ENCODE peak calls at places on chromosomes 1 and 21, in nine cellular contexts. Z is mucosa of descending colon; T is cardiac muscle cell; W is upper lobe of right lung; S is neural progenitor cell; A is CD8-positive, alpha-beta memory T cell; J is GM23248; I is vagina; C is A549. V is an unnamed sample.

GRCh38 chr21:36743446-36743845 is 44.5 kb downstream of the SIM2 start:
- DNase-seq in Z (no peak), I (no peak), C (no peak), A (no peak), T (no peak), W (no peak), S (no peak), J (no peak), V (no peak)

GRCh38 chr1:225911207-225912130 is 12.6 kb downstream of the PYCR2 start:
- DNase-seq in T (peak; percentile 65), A (peak; percentile 70), C (peak; percentile 54), Z (peak; percentile 74), W (peak; percentile 88), J (peak; percentile 77), S (peak; percentile 84), I (no peak), V (peak; percentile 76)

GRCh38 chr1:75533085-75533484 is 77.8 kb downstream of the SLC44A5 start:
- DNase-seq in S (no peak), A (no peak), W (no peak), I (no peak), C (no peak), J (no peak), Z (no peak), T (no peak), V (no peak)

GRCh38 chr1:231160851-231161710 is 777 bp upstream of the TRIM67 start:
- DNase-seq in I (no peak), W (no peak), T (no peak), C (no peak), S (peak; percentile 40), Z (no peak), J (no peak), A (no peak), V (no peak)

GRCh38 chr1:78145105-78145580 is 99.4 kb downstream of the GIPC2 start:
- DNase-seq in Z (no peak), S (peak; percentile 79), A (no peak), J (peak; percentile 85), T (peak; percentile 87), W (no peak), I (no peak), C (peak; percentile 60), V (no peak)

GRCh38 chr1:30600706-30601105 is 122.7 kb downstream of the MATN1 start:
- DNase-seq in I (peak; percentile 70), W (no peak), T (no peak), J (no peak), Z (no peak), C (no peak), S (peak; percentile 19), A (no peak), V (no peak)

GRCh38 chr1:117824612-117825011 is 104.8 kb downstream of the GDAP2 start:
- DNase-seq in S (no peak), C (no peak), Z (no peak), J (no peak), I (peak; percentile 80), A (no peak), T (no peak), W (no peak), V (no peak)

GRCh38 chr1:93578911-93579825 is 102.5 kb downstream of the BCAR3 start:
- DNase-seq in T (no peak), C (no peak), Z (peak; percentile 72), S (no peak), J (no peak), A (no peak), I (peak; percentile 84), W (no peak), V (no peak)

GRCh38 chr1:60765204-60765603 is 317.2 kb upstream of the NFIA start:
- DNase-seq in Z (no peak), S (peak; percentile 57), A (no peak), I (no peak), T (peak; percentile 59), W (no peak), C (peak; percentile 39), J (peak; percentile 36), V (no peak)

GRCh38 chr1:19260211-19261138 is 8.9 kb downstream of the MRTO4 start:
- DNase-seq in W (peak; percentile 69), S (no peak), A (no peak), I (no peak), T (peak; percentile 27), Z (peak; percentile 63), J (peak; percentile 98), C (peak; percentile 7), V (no peak)

GRCh38 chr1:54803761-54804470 is 2.8 kb upstream of the TTC22 start:
- DNase-seq in T (peak; percentile 48), I (no peak), S (no peak), A (no peak), C (no peak), W (no peak), J (peak; percentile 48), Z (peak; percentile 76), V (no peak)

GRCh38 chr1:8040586-8040985 is 14.5 kb upstream of the ERRFI1 start:
- DNase-seq in J (peak; percentile 99), C (peak; percentile 96), I (no peak), W (no peak), A (no peak), T (peak; percentile 98), Z (no peak), S (no peak), V (no peak)

GRCh38 chr1:180168786-180169640 is 14.3 kb downstream of the QSOX1 start:
- DNase-seq in Z (peak; percentile 89), J (peak; percentile 58), C (peak; percentile 64), I (no peak), A (no peak), W (peak; percentile 78), T (peak; percentile 53), S (peak; percentile 68), V (no peak)

GRCh38 chr1:26177182-26177684 is at the start of gene CNKSR1:
- DNase-seq in T (no peak), J (no peak), S (peak; percentile 84), I (no peak), A (no peak), C (no peak), W (peak; percentile 92), Z (peak; percentile 92), V (no peak)

GRCh38 chr1:155125946-155126493 is 1.7 kb upstream of the EFNA1 start:
- DNase-seq in S (peak; percentile 70), T (peak; percentile 76), I (no peak), C (no peak), A (no peak), Z (peak; percentile 95), J (peak; percentile 46), W (peak; percentile 90), V (no peak)

GRCh38 chr21:26096972-26097371 is 73.6 kb downstream of the APP start:
- DNase-seq in T (no peak), C (no peak), Z (no peak), S (peak; percentile 26), J (no peak), W (no peak), A (no peak), I (no peak), V (no peak)

GRCh38 chr1:206526064-206526911 is 19.0 kb downstream of the RASSF5 start:
- DNase-seq in J (no peak), I (no peak), Z (no peak), S (no peak), T (no peak), A (no peak), C (no peak), W (peak; percentile 53), V (no peak)

GRCh38 chr1:19033926-19034680 is 77.6 kb upstream of the IFFO2 start:
- DNase-seq in J (peak; percentile 79), C (no peak), T (no peak), W (peak; percentile 50), A (no peak), I (no peak), Z (no peak), S (no peak), V (no peak)

GRCh38 chr1:39926820-39927219 is 25.1 kb upstream of the MYCL start:
- DNase-seq in W (no peak), J (no peak), T (no peak), A (no peak), S (no peak), C (no peak), Z (no peak), I (no peak), V (no peak)

GRCh38 chr1:81619156-81619555 is 181.6 kb upstream of the ADGRL2 start:
- DNase-seq in T (no peak), A (no peak), Z (no peak), S (peak; percentile 54), W (no peak), J (no peak), C (no peak), I (no peak), V (no peak)

GRCh38 chr1:81617308-81618027 is 183.3 kb upstream of the ADGRL2 start:
- DNase-seq in A (no peak), Z (no peak), I (no peak), J (peak; percentile 55), C (no peak), S (no peak), T (peak; percentile 36), W (no peak), V (no peak)

GRCh38 chr1:81607886-81608285 is 192.8 kb upstream of the ADGRL2 start:
- DNase-seq in J (no peak), C (no peak), S (no peak), I (no peak), W (no peak), T (no peak), Z (no peak), A (no peak), V (no peak)

GRCh38 chr1:81613803-81614202 is 186.9 kb upstream of the ADGRL2 start:
- DNase-seq in C (no peak), J (no peak), A (no peak), I (no peak), Z (no peak), W (no peak), S (no peak), T (no peak), V (no peak)
- H3K9me3 ChIP-seq in C (no peaks in the 10 kb centered on the region), J (no peaks in the 10 kb centered on the region), A (no peaks in the 10 kb centered on the region), I (no peaks in the 10 kb centered on the region), Z (no peaks in the 10 kb centered on the region), W (no peaks in the 10 kb centered on the region), S (no peaks in the 10 kb centered on the region), T (no peaks in the 10 kb centered on the region), V (no peaks in the 10 kb centered on the region)

GRCh38 chr21:19463966-19464365 is 1060.4 kb upstream of the TMPRSS15 start:
- DNase-seq in A (no peak), I (no peak), W (no peak), Z (no peak), J (no peak), C (no peak), T (peak; percentile 6), S (no peak), V (no peak)
- H3K9me3 ChIP-seq in A (no peaks in the 10 kb centered on the region), I (no peaks in the 10 kb centered on the region), W (no peaks in the 10 kb centered on the region), Z (peaks cover 4% of the 10 kb centered on the region), J (no peaks in the 10 kb centered on the region), C (no peaks in the 10 kb centered on the region), T (no peaks in the 10 kb centered on the region), S (no peaks in the 10 kb centered on the region), V (no peaks in the 10 kb centered on the region)

DNA sequence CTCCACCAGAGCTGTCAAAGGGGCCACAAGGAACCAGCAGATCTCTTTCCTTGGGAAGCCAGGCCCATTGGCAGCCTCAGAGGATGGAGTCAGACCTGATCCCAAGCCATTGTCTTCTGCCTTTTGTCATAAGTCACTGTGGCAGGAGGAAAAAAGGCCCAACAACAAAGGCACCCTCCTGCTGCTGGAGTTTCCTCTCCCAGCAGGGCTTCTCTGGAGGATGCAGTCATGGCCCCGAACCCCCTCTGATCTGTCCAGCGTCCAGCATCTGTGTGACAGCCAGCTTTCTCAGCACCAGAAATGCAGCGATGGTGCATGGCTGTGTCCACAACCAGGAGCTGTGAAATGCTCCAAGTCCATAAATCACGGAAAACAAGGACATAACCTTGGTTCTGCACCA is 30.4 kb downstream of the AJAP1 start:
- DNase-seq in A (no peak), S (peak; percentile 67), T (no peak), W (no peak), Z (no peak), J (no peak), I (no peak), C (no peak), V (no peak)
- H3K9me3 ChIP-seq in A (no peaks in the 10 kb centered on the region), S (no peaks in the 10 kb centered on the region), T (no peaks in the 10 kb centered on the region), W (no peaks in the 10 kb centered on the region), Z (peaks cover 8% of the 10 kb centered on the region), J (no peaks in the 10 kb centered on the region), I (no peaks in the 10 kb centered on the region), C (no peaks in the 10 kb centered on the region), V (no peaks in the 10 kb centered on the region)

GRCh38 chr21:20026517-20026916 is 971.7 kb upstream of the NCAM2 start:
- DNase-seq in T (no peak), C (no peak), Z (no peak), S (no peak), I (no peak), J (no peak), A (no peak), W (no peak), V (no peak)
- H3K9me3 ChIP-seq in T (no peaks in the 10 kb centered on the region), C (no peaks in the 10 kb centered on the region), Z (no peaks in the 10 kb centered on the region), S (no peaks in the 10 kb centered on the region), I (no peaks in the 10 kb centered on the region), J (no peaks in the 10 kb centered on the region), A (no peaks in the 10 kb centered on the region), W (no peaks in the 10 kb centered on the region), V (no peaks in the 10 kb centered on the region)